ENCODE peak calls at places on chromosomes 1 and 21, in five cellular contexts. J, R, W, G and O are unnamed samples.

GRCh38 chr21:31351438-31351837 is 7.4 kb upstream of the TIAM1 start:
- DNase-seq in W (no peak), J (no peak), R (no peak), G (no peak), O (no peak)

GRCh38 chr1:178875936-178876335 is 5.1 kb upstream of the ANGPTL1 start:
- DNase-seq in R (no peak), G (no peak), J (no peak), W (no peak), O (no peak)

GRCh38 chr1:216482620-216483019 is 59.4 kb upstream of the USH2A start:
- DNase-seq in W (no peak), R (no peak), G (no peak), J (no peak), O (no peak)

GRCh38 chr1:170560681-170561285 is 28.8 kb downstream of the GORAB start:
- DNase-seq in J (no peak), R (no peak), W (no peak), G (no peak), O (no peak)

GRCh38 chr21:28074676-28075075 is 918.0 kb downstream of the LTN1 start:
- DNase-seq in W (no peak), R (no peak), G (no peak), J (no peak), O (no peak)

GRCh38 chr1:44002606-44003157 is 11.3 kb downstream of the CCDC24 start:
- DNase-seq in G (no peak), W (no peak), J (no peak), R (no peak), O (no peak)

GRCh38 chr1:226530591-226530990 is 18.0 kb upstream of the STUM start:
- DNase-seq in R (no peak), G (no peak), W (no peak), J (no peak), O (no peak)

GRCh38 chr1:223363057-223363855 is 720 bp downstream of the SUSD4 start:
- DNase-seq in J (no peak), W (peak; percentile 14), R (peak; percentile 39), G (peak; percentile 63), O (peak; percentile 49)

GRCh38 chr1:227749916-227750710 is 14.9 kb downstream of the SNAP47 start:
- DNase-seq in R (no peak), J (no peak), W (no peak), G (peak; percentile 47), O (peak; percentile 38)

GRCh38 chr1:150268342-150268705 is 492 bp downstream of the APH1A start:
- DNase-seq in J (no peak), R (no peak), W (no peak), G (peak; percentile 52), O (peak; percentile 77)

GRCh38 chr1:31571340-31572295 is 4.7 kb upstream of the TINAGL1 start:
- DNase-seq in R (no peak), W (no peak), J (no peak), G (no peak), O (peak; percentile 9)
- H3K27ac ChIP-seq in R (no peak overlapping the region), W (no peak overlapping the region), J (peak overlapping the region; percentile 47), G (no peak overlapping the region), O (no peak overlapping the region)

GRCh38 chr1:9729523-9729922 is 78.0 kb downstream of the PIK3CD start:
- DNase-seq in W (no peak), G (no peak), R (no peak), J (no peak), O (no peak)
- H3K4me1 ChIP-seq in W (no peaks in the 10 kb centered on the region), G (no peaks in the 10 kb centered on the region), R (no peaks in the 10 kb centered on the region), J (no peaks in the 10 kb centered on the region), O (no peaks in the 10 kb centered on the region)

DNA sequence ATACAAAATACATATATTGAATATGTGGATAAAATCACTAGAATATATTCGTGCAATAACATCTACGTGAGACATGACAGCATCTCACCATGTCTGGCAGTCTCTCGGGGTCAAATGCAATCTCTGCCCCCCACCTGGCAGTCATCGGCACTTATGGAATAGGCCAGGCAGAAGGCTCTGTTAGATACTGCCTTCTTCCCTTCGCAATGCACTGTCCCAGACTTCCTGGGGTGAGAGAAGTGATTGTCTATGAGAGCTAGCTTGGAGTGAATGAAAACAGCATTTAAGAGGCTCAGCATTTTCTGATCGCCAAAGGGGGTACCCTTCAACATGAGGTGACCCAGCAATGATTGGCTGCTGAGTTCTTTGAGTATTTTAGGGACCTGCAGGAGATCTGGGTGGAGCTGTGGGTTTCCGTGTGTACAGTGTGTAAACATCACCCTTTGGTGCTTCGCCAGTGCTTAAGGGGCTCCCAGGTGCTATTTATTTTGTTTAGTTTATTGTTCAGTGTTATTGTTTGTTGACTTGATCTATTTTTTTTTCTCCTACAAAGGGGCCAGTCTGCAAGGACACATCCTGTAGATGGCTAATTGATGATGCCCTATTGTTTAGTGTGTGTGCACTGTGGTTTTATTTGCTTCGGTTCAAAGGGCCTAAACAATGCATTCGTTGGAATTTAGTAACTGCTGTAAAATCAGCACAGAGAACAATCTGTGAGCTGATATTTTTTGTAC is 10.2 kb downstream of the ERG start:
- DNase-seq in J (no peak), R (no peak), G (no peak), W (no peak), O (no peak)
- H3K27ac ChIP-seq in J (peak overlapping the region; percentile 78), R (no peak overlapping the region), G (no peak overlapping the region), W (no peak overlapping the region), O (no peak overlapping the region)

GRCh38 chr1:22264464-22265330 is 121.8 kb upstream of the WNT4 start:
- DNase-seq in W (no peak), R (no peak), G (no peak), J (no peak), O (no peak)
- H3K4me1 ChIP-seq in W (no peaks in the 10 kb centered on the region), R (no peaks in the 10 kb centered on the region), G (peaks cover 2% of the 10 kb centered on the region), J (no peaks in the 10 kb centered on the region), O (no peaks in the 10 kb centered on the region)

DNA sequence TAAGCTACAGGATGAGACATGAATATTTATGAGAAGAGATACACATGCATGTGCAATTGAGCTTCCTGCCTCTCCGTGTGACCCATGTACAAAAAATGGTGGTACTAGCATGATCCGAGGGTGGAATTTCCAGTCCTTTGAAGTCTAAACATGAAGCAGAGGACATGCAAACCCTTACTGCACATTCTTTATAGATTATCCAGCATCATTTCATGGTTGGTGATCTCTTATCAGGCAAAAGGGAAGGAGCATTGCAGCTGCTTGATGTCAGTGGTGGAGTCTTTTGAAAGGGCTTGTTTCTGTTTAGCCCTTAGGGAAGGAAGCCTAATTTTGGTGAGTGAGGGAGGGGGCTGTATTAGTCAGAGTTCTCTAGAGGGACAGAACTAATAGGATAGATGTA is 448.6 kb downstream of the SETD4 start:
- DNase-seq in W (no peak), G (no peak), R (no peak), J (no peak), O (no peak)
- H3K27ac ChIP-seq in W (no peak overlapping the region), G (no peak overlapping the region), R (no peak overlapping the region), J (no peak overlapping the region), O (no peak overlapping the region)

GRCh38 chr1:2319291-2319690 is 72.1 kb downstream of the MORN1 start:
- DNase-seq in R (no peak), G (no peak), W (no peak), J (no peak), O (no peak)
- H3K4me1 ChIP-seq in R (peaks cover 10% of the 10 kb centered on the region), G (peaks cover 26% of the 10 kb centered on the region), W (peaks cover 51% of the 10 kb centered on the region), J (peaks cover 35% of the 10 kb centered on the region), O (peaks cover 59% of the 10 kb centered on the region)

DNA sequence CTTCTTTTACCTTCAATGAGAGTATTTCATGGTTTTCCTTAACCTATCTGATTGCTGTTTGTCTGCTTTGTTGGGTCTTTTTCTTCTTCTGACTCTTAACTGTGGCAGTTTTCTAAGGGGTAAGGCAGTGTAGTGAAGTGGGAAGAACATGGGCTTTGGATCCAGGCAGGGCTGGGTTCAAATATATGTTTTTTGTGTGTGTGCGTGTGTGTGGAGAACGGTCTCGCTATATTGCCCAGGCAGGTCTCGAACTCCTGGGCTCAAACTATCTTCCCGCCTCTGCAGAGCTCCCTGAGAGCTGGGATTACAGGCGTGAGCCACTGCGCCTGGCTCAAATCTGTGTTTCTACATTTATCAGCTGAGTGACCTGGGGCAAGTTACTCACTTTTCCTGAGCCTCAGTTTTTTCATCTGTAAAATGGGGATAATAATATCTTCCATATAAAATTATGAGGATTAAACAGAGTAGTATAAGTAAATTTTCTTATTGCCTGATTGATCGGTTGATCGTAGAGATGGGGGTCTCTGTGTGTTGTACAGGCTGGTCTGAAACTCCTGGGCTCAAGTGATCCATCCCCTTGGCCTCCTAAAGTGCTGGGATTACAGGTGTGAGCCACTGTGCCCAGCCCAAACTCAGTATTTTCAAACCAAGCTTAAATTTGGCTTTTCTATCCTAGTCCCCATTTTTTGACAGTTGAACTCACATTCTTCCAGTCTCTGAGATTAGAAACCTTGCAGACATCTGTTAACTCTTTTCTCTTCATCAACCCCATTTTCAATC is 36.0 kb upstream of the MACF1 start:
- DNase-seq in J (no peak), W (no peak), R (no peak), G (no peak), O (no peak)
- H3K27ac ChIP-seq in J (no peak overlapping the region), W (no peak overlapping the region), R (no peak overlapping the region), G (no peak overlapping the region), O (no peak overlapping the region)

DNA sequence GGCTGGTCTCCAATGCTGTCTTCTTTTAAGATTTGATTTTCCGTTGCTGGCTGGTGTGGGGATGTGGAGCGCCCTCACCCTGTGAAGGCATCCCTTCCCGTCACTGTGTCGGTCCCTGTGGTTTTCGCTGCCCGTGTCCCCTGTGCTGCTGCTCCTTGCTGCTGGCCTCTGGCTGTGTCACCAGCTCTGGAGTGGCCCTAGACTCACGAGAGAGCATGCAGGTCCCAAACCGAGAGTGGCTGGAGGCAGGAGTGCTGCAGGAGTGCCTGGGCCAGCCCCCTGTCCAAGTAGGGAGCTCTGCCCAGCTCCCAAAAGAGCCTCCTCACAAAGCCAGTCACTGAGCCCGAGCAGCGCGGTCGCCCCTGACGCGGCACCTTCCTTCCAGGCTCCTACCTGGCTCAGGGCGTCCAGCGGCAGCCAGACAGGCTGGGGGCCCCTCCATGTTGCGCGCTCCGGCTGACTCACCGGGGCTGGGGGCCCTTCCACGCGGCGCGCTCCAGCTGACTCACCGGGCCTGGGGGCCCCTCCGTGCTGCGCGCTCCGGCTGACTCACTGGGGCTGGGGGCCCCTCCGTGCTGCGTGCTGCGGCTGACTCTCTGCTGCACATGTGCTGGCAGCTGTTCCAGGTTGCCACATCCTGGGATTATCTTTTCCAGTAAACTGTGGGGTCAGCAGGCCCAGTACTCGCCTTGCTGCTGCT is 106.7 kb upstream of the COL6A1 start:
- DNase-seq in G (peak; percentile 35), R (peak; percentile 76), W (peak; percentile 62), J (no peak), O (no peak)
- H3K4me1 ChIP-seq in G (no peaks in the 10 kb centered on the region), R (no peaks in the 10 kb centered on the region), W (peaks cover 11% of the 10 kb centered on the region), J (no peaks in the 10 kb centered on the region), O (no peaks in the 10 kb centered on the region)

DNA sequence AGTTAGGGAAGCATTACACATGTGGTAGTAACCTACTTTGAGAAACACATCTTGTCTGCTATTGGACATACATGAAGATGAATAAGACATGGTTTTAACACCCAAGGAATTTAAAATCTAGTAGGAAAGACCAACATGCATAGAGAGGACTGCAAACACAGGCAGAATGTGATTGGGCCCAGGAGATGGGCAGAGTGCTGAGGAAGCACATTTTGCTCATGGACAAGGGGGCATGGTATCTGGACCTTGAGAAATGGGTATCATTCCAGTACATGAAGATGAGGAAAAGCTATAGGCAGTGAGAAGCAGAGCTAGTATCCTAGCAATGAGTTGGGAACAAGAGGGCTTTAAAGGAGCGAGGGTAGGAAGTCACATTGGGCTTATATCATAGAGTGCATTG is 142.7 kb downstream of the SPATA46 start:
- DNase-seq in R (no peak), J (no peak), W (no peak), G (no peak), O (no peak)
- H3K27ac ChIP-seq in R (no peak overlapping the region), J (no peak overlapping the region), W (no peak overlapping the region), G (no peak overlapping the region), O (no peak overlapping the region)

GRCh38 chr1:184510110-184510509 is 123.3 kb downstream of the C1orf21 start:
- DNase-seq in G (no peak), R (no peak), J (no peak), W (no peak), O (no peak)
- H3K4me1 ChIP-seq in G (peaks cover 6% of the 10 kb centered on the region), R (peaks cover 6% of the 10 kb centered on the region), J (peaks cover 14% of the 10 kb centered on the region), W (peaks cover 14% of the 10 kb centered on the region), O (peaks cover 9% of the 10 kb centered on the region)